ENCODE peak calls at places on chromosomes 3 and 15, in five cellular contexts. A is SK-N-SH, P is H1, F is HL-60, C is GM12878. E is an unnamed sample.

GRCh38 chr15:83322061-83322460 is 37.6 kb upstream of the BNC1 start:
- DNase-seq in A (no peak), P (no peak), F (no peak), C (no peak), E (no peak)

GRCh38 chr15:56871180-56871579 is 47.3 kb upstream of the TCF12 start:
- DNase-seq in A (no peak), P (no peak), F (no peak), C (no peak), E (peak)

GRCh38 chr15:76178321-76178720 is 118.5 kb downstream of the TMEM266 start:
- DNase-seq in A (no peak), P (no peak), F (no peak), C (no peak), E (no peak)

GRCh38 chr3:48222616-48223513 is at the start of gene CAMP:
- DNase-seq in A (peak), P (no peak), F (peak), C (peak), E (peak)

GRCh38 chr3:15815696-15816095 is 17.9 kb upstream of the ANKRD28 start:
- DNase-seq in A (peak), P (no peak), F (no peak), C (no peak), E (peak)

GRCh38 chr3:48431224-48432029 is 1.5 kb upstream of the PLXNB1 start:
- DNase-seq in A (no peak), P (no peak), F (no peak), C (no peak), E (peak)

GRCh38 chr3:171201825-171202224 is 175.3 kb upstream of the SLC2A2 start:
- DNase-seq in A (no peak), P (no peak), F (no peak), C (no peak), E (no peak)

GRCh38 chr3:14451844-14452533 is 49.6 kb downstream of the SLC6A6 start:
- DNase-seq in A (no peak), P (no peak), F (no peak), C (no peak), E (peak)

GRCh38 chr15:66935688-66936087 is 129.7 kb upstream of the SMAD3 start:
- DNase-seq in A (no peak), P (no peak), F (no peak), C (no peak), E (no peak)

GRCh38 chr3:189096092-189096491 is 75.7 kb upstream of the TPRG1 start:
- DNase-seq in A (no peak), P (no peak), F (no peak), C (no peak), E (no peak)
- TF ChIP-seq GABPA in A (no peak), P (no peak), F (no peak), C (no peak), E (no peak)

GRCh38 chr15:57878573-57878972 is 172.1 kb downstream of the POLR2M start:
- DNase-seq in A (no peak), P (no peak), F (no peak), C (no peak), E (no peak)

GRCh38 chr15:57881972-57882371 is 175.5 kb downstream of the POLR2M start:
- DNase-seq in A (no peak), P (no peak), F (no peak), C (no peak), E (no peak)

GRCh38 chr15:57885435-57885834 is 178.9 kb downstream of the POLR2M start:
- DNase-seq in A (no peak), P (no peak), F (no peak), C (no peak), E (no peak)

GRCh38 chr15:57881361-57881760 is 174.8 kb downstream of the POLR2M start:
- DNase-seq in A (no peak), P (no peak), F (no peak), C (no peak), E (no peak)
- TF ChIP-seq GABPA in A (no peak), P (no peak), F (no peak), C (no peak), E (no peak)

DNA sequence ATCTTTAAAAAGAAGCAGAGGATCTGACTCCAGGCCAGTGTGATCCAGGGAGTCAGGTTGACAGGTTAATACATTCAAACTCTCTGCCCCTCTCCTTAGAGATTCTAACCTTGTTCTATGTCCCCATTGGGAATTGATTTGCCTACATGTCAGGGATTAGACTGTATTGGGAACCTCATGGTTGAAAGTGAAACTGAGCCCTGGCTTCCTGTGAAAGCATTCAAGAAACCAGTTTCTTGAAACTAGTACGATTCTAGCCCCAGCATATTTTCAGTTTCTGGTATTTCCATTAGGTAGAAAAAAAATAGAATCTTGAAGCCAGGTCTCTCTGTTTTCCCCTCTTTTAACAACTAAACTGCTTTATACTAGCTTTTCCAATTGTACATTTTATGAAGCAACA is 140.4 kb upstream of the ABI3BP start:
- DNase-seq in A (no peak), P (no peak), F (no peak), C (no peak), E (no peak)
- TF ChIP-seq GABPA in A (no peak), P (no peak), F (no peak), C (no peak), E (no peak)

DNA sequence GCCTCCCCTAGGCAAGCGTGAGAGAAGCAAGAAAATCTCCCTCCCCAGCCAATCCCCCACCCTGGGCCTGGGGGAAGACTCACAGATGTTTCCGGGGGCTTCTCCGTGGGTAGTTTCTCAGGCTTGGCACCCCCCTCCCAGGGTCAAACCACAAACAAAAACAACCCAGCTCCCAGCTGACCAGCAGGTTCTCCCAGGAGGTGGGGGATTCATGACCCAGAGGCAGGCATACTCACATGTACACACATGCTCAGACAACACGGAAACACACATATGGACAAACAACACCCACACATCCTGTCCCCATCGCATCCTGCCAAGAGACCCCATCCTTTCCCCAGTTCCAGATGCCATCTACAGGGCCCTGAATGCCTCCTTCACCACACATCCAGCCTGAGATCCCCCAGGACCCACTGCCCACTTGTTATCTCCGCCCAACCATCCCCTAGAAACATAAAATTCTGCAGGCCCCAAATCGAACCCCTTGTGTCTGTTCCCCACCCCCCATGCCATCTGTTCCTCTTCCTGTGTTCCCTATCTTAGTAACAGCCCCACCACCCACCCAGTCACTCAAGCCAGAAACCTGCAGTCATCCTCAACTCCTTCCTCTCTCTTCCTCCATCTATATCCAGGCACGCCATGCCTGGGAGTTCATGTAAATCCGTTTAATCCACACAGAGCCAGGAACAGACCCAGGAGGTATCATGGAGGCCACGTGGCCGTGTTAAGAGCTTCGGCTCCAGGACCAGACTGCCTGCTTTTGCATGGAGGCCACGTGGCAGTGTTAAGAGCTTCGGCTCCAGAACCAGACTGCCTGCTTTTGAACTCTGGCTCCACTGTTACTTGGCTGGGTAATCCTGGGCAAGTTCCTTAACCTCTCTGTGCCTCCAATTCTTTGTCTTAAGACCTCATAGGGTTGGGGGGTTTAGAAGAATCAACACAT is 5.0 kb downstream of the CSRNP1 start:
- DNase-seq in A (no peak), P (no peak), F (peak), C (no peak), E (no peak)
- TF ChIP-seq GABPA in A (no peak), P (no peak), F (no peak), C (no peak), E (no peak)

DNA sequence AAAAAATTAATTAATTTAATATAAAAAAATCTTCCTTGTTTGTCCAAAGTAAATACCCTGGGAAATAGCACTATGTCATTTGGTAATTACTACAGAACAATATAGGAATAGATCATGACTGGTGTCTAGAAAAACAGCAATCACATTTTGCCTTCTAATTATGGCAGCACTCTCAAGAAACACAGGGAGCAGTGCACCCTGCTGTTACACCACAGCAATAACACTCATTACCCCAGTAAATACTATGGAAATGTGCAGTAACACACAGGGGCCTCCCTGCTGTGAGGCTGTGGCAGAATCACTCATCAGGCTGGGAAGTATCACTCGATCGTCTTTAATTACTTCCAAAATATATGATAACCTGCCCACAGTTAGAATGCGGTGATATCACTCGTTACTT is 646.0 kb downstream of the TUSC7 start:
- DNase-seq in A (peak), P (peak), F (peak), C (no peak), E (peak)
- TF ChIP-seq GABPA in A (no peak), P (no peak), F (no peak), C (no peak), E (no peak)

DNA sequence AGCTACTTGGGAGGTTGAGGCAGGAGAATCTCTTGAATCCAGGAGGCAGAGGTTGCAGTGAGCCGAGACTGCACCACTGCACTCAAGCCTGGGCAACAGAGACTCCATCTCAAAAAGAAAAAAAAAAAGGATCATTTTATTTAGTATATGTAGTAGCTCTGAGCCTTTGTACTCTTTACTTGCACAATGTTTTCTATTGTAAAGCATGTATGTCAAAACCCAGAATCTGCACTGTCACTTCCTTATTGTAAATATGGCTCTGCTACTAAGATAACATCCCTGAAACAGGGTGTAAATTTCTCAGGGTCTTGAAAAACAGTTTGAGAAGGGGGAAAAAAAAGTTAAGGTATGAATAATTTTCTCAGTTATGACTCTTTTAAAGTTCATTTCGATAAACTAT is 35.1 kb downstream of the SLMAP start:
- DNase-seq in A (no peak), P (no peak), F (peak), C (no peak), E (peak)
- TF ChIP-seq GABPA in A (no peak), P (no peak), F (no peak), C (no peak), E (no peak)

DNA sequence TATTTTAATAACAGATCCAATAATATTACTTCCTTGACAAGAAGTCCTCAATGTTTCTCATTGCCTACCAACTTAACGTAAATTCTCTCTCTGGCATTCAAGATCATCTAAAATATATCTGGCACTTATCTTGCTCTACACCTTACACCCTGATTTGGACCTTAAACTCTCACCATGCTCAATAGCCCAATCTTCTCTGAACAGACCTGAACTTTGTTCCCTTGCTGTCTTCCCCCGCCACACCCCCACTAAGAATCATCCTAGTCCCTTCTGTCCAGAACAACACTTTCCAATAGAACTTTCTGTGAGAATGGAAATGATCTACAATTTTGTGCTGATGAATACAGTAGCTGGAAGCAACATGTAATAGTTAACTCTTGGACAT is 44.9 kb downstream of the P2RY1 start:
- DNase-seq in A (no peak), P (no peak), F (no peak), C (no peak), E (no peak)
- TF ChIP-seq GABPA in A (no peak), P (no peak), F (no peak), C (no peak), E (no peak)

GRCh38 chr3:158908187-158908762 is 106.4 kb downstream of the MFSD1 start:
- DNase-seq in A (no peak), P (no peak), F (no peak), C (no peak), E (no peak)
- TF ChIP-seq GABPA in A (no peak), P (no peak), F (no peak), C (no peak), E (no peak)